ENCODE peak calls at places on chromosomes 3 and 15, in eight cellular contexts. One of them, this sample, is unnamed.

GRCh38 chr3:171064461-171064860 is 37.9 kb upstream of the SLC2A2 start:
- DNase-seq in stomach: no peak
- DNase-seq in stimulated activated CD8-positive, alpha-beta memory T cell treated with anti-CD3 and anti-CD28 coated beads, Interleukin-7, amount 100 ng/mL, for 1 hour: no peak
- DNase-seq in right cardiac atrium: no peak
- DNase-seq in BJ: no peak
- DNase-seq in HTR-8/SVneo: no peak
- DNase-seq in activated CD8-positive, alpha-beta memory T cell treated with anti-CD3 and anti-CD28 coated beads, Interleukin-2, amount 50 U/mL, for 4 hours: no peak
- DNase-seq in heart right ventricle: no peak
- DNase-seq in this sample: no peak

GRCh38 chr3:191412764-191413163 is 48.2 kb upstream of the PYDC2 start:
- DNase-seq in right cardiac atrium: no peak
- DNase-seq in stimulated activated CD8-positive, alpha-beta memory T cell treated with anti-CD3 and anti-CD28 coated beads, Interleukin-7, amount 100 ng/mL, for 1 hour: no peak
- DNase-seq in HTR-8/SVneo: peak; percentile 51
- DNase-seq in stomach: no peak
- DNase-seq in BJ: peak; percentile 79
- DNase-seq in heart right ventricle: no peak
- DNase-seq in activated CD8-positive, alpha-beta memory T cell treated with anti-CD3 and anti-CD28 coated beads, Interleukin-2, amount 50 U/mL, for 4 hours: no peak
- DNase-seq in this sample: no peak

GRCh38 chr3:48472673-48472922 is 26.1 kb downstream of the ATRIP start:
- DNase-seq in stimulated activated CD8-positive, alpha-beta memory T cell treated with anti-CD3 and anti-CD28 coated beads, Interleukin-7, amount 100 ng/mL, for 1 hour: no peak
- DNase-seq in HTR-8/SVneo: peak; percentile 24
- DNase-seq in BJ: no peak
- DNase-seq in heart right ventricle: peak; percentile 24
- DNase-seq in right cardiac atrium: no peak
- DNase-seq in activated CD8-positive, alpha-beta memory T cell treated with anti-CD3 and anti-CD28 coated beads, Interleukin-2, amount 50 U/mL, for 4 hours: no peak
- DNase-seq in stomach: no peak
- DNase-seq in this sample: no peak

GRCh38 chr3:129612350-129613204 is 6.1 kb upstream of the PLXND1 start:
- DNase-seq in BJ: peak; percentile 21
- DNase-seq in stomach: no peak
- DNase-seq in activated CD8-positive, alpha-beta memory T cell treated with anti-CD3 and anti-CD28 coated beads, Interleukin-2, amount 50 U/mL, for 4 hours: no peak
- DNase-seq in heart right ventricle: no peak
- DNase-seq in stimulated activated CD8-positive, alpha-beta memory T cell treated with anti-CD3 and anti-CD28 coated beads, Interleukin-7, amount 100 ng/mL, for 1 hour: no peak
- DNase-seq in right cardiac atrium: peak; percentile 42
- DNase-seq in HTR-8/SVneo: no peak
- DNase-seq in this sample: no peak

GRCh38 chr3:189512039-189512438 is 119.2 kb upstream of the TP63 start:
- DNase-seq in BJ: no peak
- DNase-seq in stomach: no peak
- DNase-seq in activated CD8-positive, alpha-beta memory T cell treated with anti-CD3 and anti-CD28 coated beads, Interleukin-2, amount 50 U/mL, for 4 hours: no peak
- DNase-seq in HTR-8/SVneo: no peak
- DNase-seq in right cardiac atrium: no peak
- DNase-seq in stimulated activated CD8-positive, alpha-beta memory T cell treated with anti-CD3 and anti-CD28 coated beads, Interleukin-7, amount 100 ng/mL, for 1 hour: no peak
- DNase-seq in heart right ventricle: no peak
- DNase-seq in this sample: no peak

GRCh38 chr15:40100133-40100946 is 8.3 kb downstream of the BMF start:
- DNase-seq in activated CD8-positive, alpha-beta memory T cell treated with anti-CD3 and anti-CD28 coated beads, Interleukin-2, amount 50 U/mL, for 4 hours: no peak
- DNase-seq in BJ: no peak
- DNase-seq in stomach: no peak
- DNase-seq in HTR-8/SVneo: no peak
- DNase-seq in heart right ventricle: no peak
- DNase-seq in right cardiac atrium: no peak
- DNase-seq in stimulated activated CD8-positive, alpha-beta memory T cell treated with anti-CD3 and anti-CD28 coated beads, Interleukin-7, amount 100 ng/mL, for 1 hour: no peak
- DNase-seq in this sample: no peak

GRCh38 chr3:31550452-31551251 is 17.9 kb downstream of the STT3B start:
- DNase-seq in activated CD8-positive, alpha-beta memory T cell treated with anti-CD3 and anti-CD28 coated beads, Interleukin-2, amount 50 U/mL, for 4 hours: no peak
- DNase-seq in stimulated activated CD8-positive, alpha-beta memory T cell treated with anti-CD3 and anti-CD28 coated beads, Interleukin-7, amount 100 ng/mL, for 1 hour: no peak
- DNase-seq in HTR-8/SVneo: peak; percentile 23
- DNase-seq in heart right ventricle: no peak
- DNase-seq in stomach: no peak
- DNase-seq in BJ: no peak
- DNase-seq in right cardiac atrium: no peak
- DNase-seq in this sample: no peak

GRCh38 chr3:53464424-53464823 is 30.0 kb upstream of the CACNA1D start:
- DNase-seq in stomach: no peak
- DNase-seq in HTR-8/SVneo: no peak
- DNase-seq in right cardiac atrium: no peak
- DNase-seq in heart right ventricle: no peak
- DNase-seq in activated CD8-positive, alpha-beta memory T cell treated with anti-CD3 and anti-CD28 coated beads, Interleukin-2, amount 50 U/mL, for 4 hours: no peak
- DNase-seq in stimulated activated CD8-positive, alpha-beta memory T cell treated with anti-CD3 and anti-CD28 coated beads, Interleukin-7, amount 100 ng/mL, for 1 hour: no peak
- DNase-seq in BJ: no peak
- DNase-seq in this sample: no peak

GRCh38 chr3:62548806-62549205 is 175.5 kb upstream of the FEZF2 start:
- DNase-seq in BJ: no peak
- DNase-seq in activated CD8-positive, alpha-beta memory T cell treated with anti-CD3 and anti-CD28 coated beads, Interleukin-2, amount 50 U/mL, for 4 hours: no peak
- DNase-seq in HTR-8/SVneo: no peak
- DNase-seq in stimulated activated CD8-positive, alpha-beta memory T cell treated with anti-CD3 and anti-CD28 coated beads, Interleukin-7, amount 100 ng/mL, for 1 hour: no peak
- DNase-seq in stomach: no peak
- DNase-seq in heart right ventricle: no peak
- DNase-seq in right cardiac atrium: no peak
- DNase-seq in this sample: no peak

GRCh38 chr3:100100454-100100853 is 13.8 kb downstream of the FILIP1L start:
- DNase-seq in heart right ventricle: no peak
- DNase-seq in activated CD8-positive, alpha-beta memory T cell treated with anti-CD3 and anti-CD28 coated beads, Interleukin-2, amount 50 U/mL, for 4 hours: no peak
- DNase-seq in HTR-8/SVneo: no peak
- DNase-seq in right cardiac atrium: no peak
- DNase-seq in BJ: no peak
- DNase-seq in stimulated activated CD8-positive, alpha-beta memory T cell treated with anti-CD3 and anti-CD28 coated beads, Interleukin-7, amount 100 ng/mL, for 1 hour: no peak
- DNase-seq in stomach: no peak
- DNase-seq in this sample: no peak

This sample was measured in cortex of kidney.